ENCODE peak calls at places on chromosomes 11 and 22, in five cellular contexts. S is IMR-90, H is A549, I is AG09309, D is astrocyte of the spinal cord. A is an unnamed sample.

GRCh38 chr11:85539740-85540139 is 87.4 kb downstream of the DLG2 start:
- DNase-seq in D (no peak), H (no peak), S (no peak), I (no peak), A (no peak)

GRCh38 chr11:45692808-45693453 is 27.5 kb upstream of the CHST1 start:
- DNase-seq in S (no peak), H (no peak), D (no peak), I (no peak), A (no peak)

GRCh38 chr11:111302298-111302697 is 4.0 kb downstream of the POU2AF3 start:
- DNase-seq in I (no peak), H (no peak), D (no peak), S (no peak), A (no peak)

GRCh38 chr11:105032495-105032894 is 2.4 kb downstream of the CASP1 start:
- DNase-seq in I (no peak), D (no peak), S (no peak), H (no peak), A (no peak)

GRCh38 chr22:48554893-48555552 is 1272.7 kb downstream of the BRD1 start:
- DNase-seq in S (no peak), I (no peak), H (no peak), D (no peak), A (no peak)

GRCh38 chr11:95520765-95521542 is 268.6 kb downstream of the FAM76B start:
- DNase-seq in D (no peak), H (peak), S (no peak), I (no peak), A (no peak)

GRCh38 chr11:11309906-11310305 is 43.1 kb downstream of the CSNK2A3 start:
- DNase-seq in H (no peak), D (no peak), I (no peak), S (no peak), A (no peak)

GRCh38 chr22:25023879-25024278 is 71.4 kb downstream of the KIAA1671 start:
- DNase-seq in S (no peak), D (no peak), H (no peak), I (no peak), A (peak)

GRCh38 chr11:70786021-70786665 is 387.8 kb downstream of the CTTN start:
- DNase-seq in H (no peak), I (no peak), S (no peak), D (no peak), A (no peak)

GRCh38 chr22:24975813-24976341 is 23.4 kb downstream of the KIAA1671 start:
- DNase-seq in S (no peak), I (no peak), H (no peak), D (no peak), A (peak)

GRCh38 chr11:108589136-108589535 is 4.4 kb downstream of the EXPH5 start:
- DNase-seq in H (no peak), S (no peak), I (no peak), D (no peak), A (no peak)

GRCh38 chr11:35144811-35145210 is 5.8 kb downstream of the CD44 start:
- DNase-seq in I (no peak), D (no peak), H (no peak), S (peak), A (peak)
- H3K4me3 ChIP-seq in I (no peak), D (no peak), H (no peak), S (no peak), A (peak)

DNA sequence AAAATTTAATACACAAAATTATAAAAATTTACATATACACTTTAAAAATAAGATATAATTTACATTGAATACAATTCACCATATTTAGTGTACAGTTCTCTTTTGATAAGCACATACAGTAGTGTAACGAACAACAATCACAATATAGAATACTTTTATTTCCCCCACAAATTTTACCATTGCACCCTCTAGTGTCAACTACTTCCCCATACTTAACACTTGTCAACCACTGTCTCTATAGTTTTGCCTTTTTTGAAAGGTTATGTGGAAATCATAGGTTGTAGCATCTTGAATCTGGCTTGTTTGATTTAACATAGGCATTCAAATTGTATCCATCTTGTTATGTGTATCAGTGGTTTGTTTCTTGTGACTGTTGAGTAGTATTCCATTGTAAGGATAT is 21.3 kb upstream of the PANX1 start:
- DNase-seq in I (no peak), H (no peak), S (no peak), D (no peak), A (no peak)
- TF ChIP-seq CTCF in I (peak), H (no peak), S (peak), D (peak), A (no peak)

GRCh38 chr22:39471421-39472141 is 14.8 kb downstream of the MGAT3 start:
- DNase-seq in D (peak), H (no peak), I (no peak), S (peak), A (peak)
- H3K4me3 ChIP-seq in D (no peak), H (no peak), I (no peak), S (no peak), A (no peak)

GRCh38 chr22:31753005-31753633 is 700 bp upstream of the DEPDC5 start:
- DNase-seq in D (peak), S (no peak), H (peak), I (no peak), A (peak)

GRCh38 chr22:31754813-31755212 is 994 bp downstream of the DEPDC5 start:
- DNase-seq in I (no peak), D (peak), S (no peak), H (no peak), A (no peak)

GRCh38 chr22:31752096-31752847 is 1.5 kb upstream of the DEPDC5 start:
- DNase-seq in I (no peak), S (no peak), H (no peak), D (no peak), A (no peak)

GRCh38 chr22:31750365-31751284 is 693 bp upstream of the PRR14L start:
- DNase-seq in I (no peak), D (no peak), S (no peak), H (no peak), A (no peak)

DNA sequence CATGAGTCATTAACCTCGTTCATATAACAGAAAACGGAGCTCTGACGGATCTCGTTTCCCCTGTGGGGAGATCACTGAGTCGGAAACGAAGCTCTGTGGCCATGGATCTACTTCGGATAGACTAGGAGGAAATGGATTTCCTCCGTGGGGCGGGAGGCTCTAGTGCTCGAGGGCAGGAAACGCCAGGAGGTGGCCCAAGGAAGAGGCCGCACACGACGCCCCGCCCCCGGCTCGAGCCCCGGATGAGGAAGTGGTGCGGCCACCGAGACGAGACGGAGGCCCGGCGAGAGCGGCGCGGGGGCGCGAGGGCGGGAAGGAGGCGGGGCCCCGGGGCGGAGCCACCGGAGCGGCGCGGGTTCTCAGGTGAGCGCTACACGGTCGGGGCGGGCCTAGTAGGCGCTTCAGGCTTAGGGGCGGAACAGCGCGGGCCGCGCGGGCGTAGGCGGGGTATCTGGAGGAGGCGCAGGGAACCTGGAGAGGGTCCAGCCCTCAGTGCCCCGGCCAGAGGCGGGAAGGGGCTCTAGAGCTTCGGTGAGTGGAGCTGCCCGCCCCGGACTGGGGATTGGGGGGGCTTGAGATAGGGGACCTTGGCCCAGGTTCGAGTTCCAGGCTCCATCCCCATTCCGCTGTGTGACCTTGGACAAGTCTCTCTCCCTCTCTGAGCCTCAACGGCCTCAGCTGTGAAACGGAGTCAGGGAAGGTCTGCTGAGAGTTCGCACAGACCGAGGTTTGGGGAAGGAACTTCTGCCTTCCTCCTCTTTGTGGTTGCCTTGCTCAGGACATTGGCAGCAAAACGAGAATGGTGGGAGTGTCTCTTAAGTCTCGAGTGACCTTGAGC is at the start of gene DEPDC5:
- DNase-seq in H (peak), D (peak), S (peak), I (peak), A (peak)
- TF ChIP-seq CTCF in H (no peak), D (peak), S (peak), I (no peak), A (no peak)

DNA sequence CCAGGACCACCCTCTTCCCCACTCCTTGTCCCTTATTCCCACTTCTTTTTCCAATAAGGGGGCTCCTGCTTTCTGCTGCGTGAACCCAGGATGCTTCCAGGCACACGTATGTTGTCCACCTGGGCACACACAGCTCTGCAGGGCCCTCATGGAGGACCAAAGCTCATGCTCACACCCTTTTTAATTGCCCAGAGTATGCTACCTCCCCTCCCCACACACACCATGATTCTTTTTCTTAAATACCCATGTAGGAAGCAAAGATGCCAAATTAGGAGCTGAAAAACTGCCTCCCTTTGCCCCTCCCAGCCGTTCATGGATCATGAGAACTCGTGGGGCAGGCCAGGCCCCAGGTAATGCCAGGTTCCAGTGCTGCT is 5.1 kb downstream of the NECTIN1 start:
- DNase-seq in S (no peak), D (no peak), I (no peak), H (no peak), A (no peak)
- H3K4me3 ChIP-seq in S (no peak), D (no peak), I (no peak), H (no peak), A (no peak)

DNA sequence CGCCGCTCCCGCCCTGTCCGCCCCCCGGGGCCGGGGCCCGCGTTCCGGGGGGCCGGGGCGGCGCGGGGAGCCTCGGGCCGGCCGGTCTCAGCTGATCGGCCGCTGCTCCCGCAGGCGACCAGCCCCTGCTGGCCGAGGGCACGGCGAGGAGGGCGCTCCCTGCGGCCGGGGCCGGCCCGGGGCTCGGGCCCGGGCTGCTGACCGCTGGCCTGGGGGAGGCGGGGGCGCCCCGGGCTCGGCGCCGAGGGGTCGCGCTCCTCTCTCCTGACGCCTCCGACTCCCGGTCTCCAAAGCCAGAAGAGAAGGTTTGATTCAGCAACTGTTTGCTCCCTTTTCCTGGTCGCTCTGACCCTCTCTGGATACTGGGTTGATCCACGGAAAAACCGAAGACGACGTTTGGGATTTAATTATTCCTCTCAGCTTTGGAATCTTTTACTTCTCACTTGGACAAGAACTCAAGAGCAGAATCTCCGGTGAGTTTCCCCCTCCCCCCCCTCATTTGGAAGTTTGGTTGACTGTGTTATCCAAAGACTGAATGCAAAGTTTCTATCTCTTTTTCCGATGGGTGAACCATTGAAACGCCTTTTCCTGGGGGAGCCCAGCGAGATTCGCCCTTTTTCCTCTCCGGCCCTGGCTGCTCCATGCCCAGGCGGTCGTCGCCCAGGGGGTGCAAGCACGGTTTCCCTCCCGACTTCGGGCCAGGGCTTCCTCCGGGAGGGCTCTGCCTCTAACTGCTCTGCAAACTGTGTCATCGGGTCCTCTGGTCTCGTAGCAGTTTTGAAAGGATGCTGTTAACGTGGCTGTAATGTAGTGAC is 721 bp downstream of the KDM2A start:
- DNase-seq in S (no peak), D (no peak), H (peak), I (no peak), A (peak)
- TF ChIP-seq CTCF in S (peak), D (no peak), H (no peak), I (no peak), A (peak)

DNA sequence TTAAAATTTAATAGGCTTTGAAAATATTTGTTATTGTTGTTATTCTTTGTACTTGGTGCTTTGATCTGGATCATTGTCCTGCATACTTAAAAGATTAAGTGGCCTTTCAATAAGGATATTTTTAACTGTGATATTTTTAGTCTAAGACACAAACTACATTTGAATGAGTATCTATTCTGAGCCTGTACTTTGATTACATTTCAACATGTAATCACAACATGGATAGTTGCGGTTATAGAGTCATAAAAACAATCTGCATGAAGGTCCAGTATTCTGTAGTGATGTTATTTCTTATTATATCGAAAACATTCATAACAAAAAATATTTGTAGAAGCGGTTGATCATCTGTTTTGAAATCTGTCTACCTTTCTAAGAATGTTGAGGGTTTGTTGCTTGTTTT is 58.6 kb downstream of the HIPK3 start:
- DNase-seq in D (no peak), I (no peak), S (no peak), H (no peak), A (peak)
- H3K4me3 ChIP-seq in D (no peak), I (no peak), S (no peak), H (no peak), A (no peak)